ENCODE peak calls at places on chromosomes 11 and 22, in nine cellular contexts. F, V, X, N, P, H, M, D and U are unnamed samples.

GRCh38 chr11:79101736-79102135 is 339.1 kb downstream of the TENM4 start:
- DNase-seq in X (no peak), N (no peak), D (no peak), M (no peak), P (no peak), F (no peak), V (no peak), H (no peak), U (no peak)

GRCh38 chr22:50577987-50578775 is at the start of gene CPT1B:
- DNase-seq in X (no peak), N (no peak), P (peak), V (no peak), D (no peak), F (no peak), M (no peak), H (no peak), U (no peak)

GRCh38 chr11:28017816-28018215 is 90.1 kb downstream of the KIF18A start:
- DNase-seq in V (no peak), H (no peak), D (no peak), X (no peak), M (no peak), F (no peak), N (no peak), P (no peak), U (no peak)

GRCh38 chr11:33172996-33173395 is 11.7 kb upstream of the CSTF3 start:
- DNase-seq in M (no peak), V (no peak), H (no peak), F (no peak), D (no peak), P (peak), X (no peak), N (no peak), U (no peak)

GRCh38 chr11:34327804-34328631 is 29.8 kb downstream of the ABTB2 start:
- DNase-seq in P (no peak), H (no peak), D (no peak), V (no peak), N (peak), M (no peak), F (peak), X (no peak), U (peak)

GRCh38 chr11:47233989-47234668 is 14.5 kb downstream of the ACP2 start:
- DNase-seq in D (no peak), P (peak), M (peak), X (no peak), F (no peak), H (peak), V (no peak), N (peak), U (no peak)

GRCh38 chr22:20205964-20206708 is 55.3 kb upstream of the CCDC188 start:
- DNase-seq in N (no peak), M (peak), P (no peak), D (peak), H (peak), X (no peak), V (no peak), F (peak), U (peak)

GRCh38 chr11:126712017-126712625 is 288.4 kb downstream of the KIRREL3 start:
- DNase-seq in F (no peak), P (no peak), M (no peak), V (no peak), N (no peak), D (no peak), X (no peak), H (no peak), U (no peak)

GRCh38 chr22:35835998-35836691 is 118.5 kb downstream of the APOL5 start:
- DNase-seq in F (peak), D (no peak), X (no peak), N (no peak), P (peak), H (peak), V (peak), M (no peak), U (no peak)

GRCh38 chr11:45959851-45960250 is 37.4 kb downstream of the LARGE2 start:
- DNase-seq in D (no peak), P (no peak), X (no peak), F (no peak), N (no peak), H (no peak), M (no peak), V (no peak), U (no peak)